ENCODE peak calls at places on chromosomes 4 and X, in five cellular contexts. Z is Jurkat, Clone E6-1; Q is activated T-helper 1 cell treated with anti-CD3 and anti-CD28 coated beads, Interleukin-12 subunit alpha, Interleukin-12 subunit beta, Interleukin-2, Interleukin-4 antibody, amounts not matched to agents 30 ng/mL and 10 ng/mL and 1 ng/mL, durations not matched to agents 14 hours and 24 hours and 36 hours; A is stimulated activated CD8-positive, alpha-beta memory T cell treated with anti-CD3 and anti-CD28 coated beads, Interleukin-7, amount 100 ng/mL, for 24 hours; S is HT-29. G is an unnamed sample.

GRCh38 chr4:74659576-74660411 is 134.5 kb downstream of the BTC start:
- DNase-seq in Q (no peak), A (no peak), Z (no peak), S (peak), G (no peak)

GRCh38 chr4:53221832-53222480 is 143.9 kb downstream of the SCFD2 start:
- DNase-seq in A (no peak), Q (no peak), S (no peak), Z (no peak), G (no peak)

GRCh38 chr4:40778090-40778489 is 28.3 kb downstream of the NSUN7 start:
- DNase-seq in S (no peak), Z (no peak), Q (no peak), A (no peak), G (no peak)

GRCh38 chrX:63436865-63437264 is 85.7 kb upstream of the SPIN4 start:
- DNase-seq in S (no peak), Z (no peak), Q (no peak), A (no peak), G (no peak)

GRCh38 chr4:912548-913279 is 19.4 kb downstream of the GAK start:
- DNase-seq in A (no peak), Q (no peak), Z (no peak), S (peak), G (peak)

GRCh38 chr4:40710484-40711269 is 39.1 kb upstream of the NSUN7 start:
- DNase-seq in Q (no peak), A (no peak), Z (no peak), S (no peak), G (no peak)

GRCh38 chr4:879730-880079 is 52.4 kb downstream of the GAK start:
- DNase-seq in Q (peak), A (peak), Z (no peak), S (no peak), G (no peak)

GRCh38 chrX:103573205-103573604 is 12.1 kb upstream of the TCEAL4 start:
- DNase-seq in A (no peak), Z (no peak), Q (no peak), S (no peak), G (no peak)

GRCh38 chr4:24674279-24674678 is 89.9 kb upstream of the DHX15 start:
- DNase-seq in Q (no peak), Z (no peak), S (no peak), A (no peak), G (no peak)

GRCh38 chr4:1402516-1403101 is 3.6 kb downstream of the NKX1-1 start:
- DNase-seq in S (no peak), A (no peak), Z (no peak), Q (no peak), G (peak)

GRCh38 chr4:156949373-156949814 is 22.2 kb downstream of the PDGFC start:
- DNase-seq in S (peak), Q (no peak), Z (no peak), A (no peak), G (no peak)

GRCh38 chr4:112058433-112058832 is 86.8 kb upstream of the FAM241A start:
- DNase-seq in S (peak), Z (no peak), Q (no peak), A (no peak), G (no peak)

GRCh38 chr4:75948822-75949444 is 8.1 kb upstream of the NAAA start:
- DNase-seq in Z (no peak), A (no peak), Q (no peak), S (no peak), G (no peak)

GRCh38 chrX:73267206-73267605 is 52.6 kb upstream of the NAP1L2 start:
- DNase-seq in Z (no peak), Q (no peak), A (no peak), S (no peak), G (no peak)

GRCh38 chr4:25919676-25920075 is 5.7 kb downstream of the SMIM20 start:
- DNase-seq in Z (no peak), S (peak), Q (no peak), A (no peak), G (no peak)

GRCh38 chrX:1077140-1077539 is 135.3 kb downstream of the CRLF2 start:
- DNase-seq in Q (no peak), Z (no peak), S (no peak), A (no peak), G (peak)

GRCh38 chrX:71679575-71680207 is 12.3 kb downstream of the LOC101059915 start:
- DNase-seq in S (no peak), Q (no peak), Z (no peak), A (no peak), G (peak)

GRCh38 chr4:52111995-52112394 is 60.9 kb downstream of the SPATA18 start:
- DNase-seq in Q (no peak), A (no peak), S (no peak), Z (no peak), G (no peak)

GRCh38 chr4:7909966-7910720 is 29.5 kb downstream of the AFAP1 start:
- DNase-seq in A (no peak), Q (no peak), S (no peak), Z (no peak), G (no peak)

GRCh38 chr4:65050786-65051185 is 619.5 kb downstream of the EPHA5 start:
- DNase-seq in S (peak), Z (no peak), A (no peak), Q (no peak), G (no peak)